ENCODE peak calls at places on chromosomes 2 and 18, in seven cellular contexts. One of them, this sample, is unnamed.

GRCh38 chr18:23529597-23529996 is 26.3 kb downstream of the RMC1 start:
- DNase-seq in neuronal stem cell: no peak
- DNase-seq in transverse colon: no peak
- DNase-seq in mucosa of descending colon: no peak
- DNase-seq in Karpas-422: no peak
- DNase-seq in ascending aorta: no peak
- DNase-seq in CD4-positive, alpha-beta memory T cell: no peak
- DNase-seq in this sample: no peak

GRCh38 chr2:160751021-160751420 is 257.4 kb upstream of the RBMS1 start:
- DNase-seq in ascending aorta: no peak
- DNase-seq in transverse colon: no peak
- DNase-seq in mucosa of descending colon: no peak
- DNase-seq in neuronal stem cell: no peak
- DNase-seq in Karpas-422: no peak
- DNase-seq in CD4-positive, alpha-beta memory T cell: no peak
- DNase-seq in this sample: no peak

GRCh38 chr2:96195410-96196071 is 13.1 kb downstream of the STARD7 start:
- DNase-seq in ascending aorta: no peak
- DNase-seq in transverse colon: peak; percentile 46
- DNase-seq in Karpas-422: no peak
- DNase-seq in mucosa of descending colon: peak; percentile 59
- DNase-seq in neuronal stem cell: no peak
- DNase-seq in CD4-positive, alpha-beta memory T cell: no peak
- DNase-seq in this sample: no peak

GRCh38 chr2:239225456-239225855 is 175.4 kb downstream of the HDAC4 start:
- DNase-seq in neuronal stem cell: no peak
- DNase-seq in transverse colon: no peak
- DNase-seq in ascending aorta: peak; percentile 61
- DNase-seq in Karpas-422: no peak
- DNase-seq in CD4-positive, alpha-beta memory T cell: no peak
- DNase-seq in mucosa of descending colon: no peak
- DNase-seq in this sample: no peak

GRCh38 chr18:35717182-35717581 is 135.6 kb downstream of the GALNT1 start:
- DNase-seq in ascending aorta: no peak
- DNase-seq in transverse colon: no peak
- DNase-seq in Karpas-422: peak; percentile 52
- DNase-seq in CD4-positive, alpha-beta memory T cell: no peak
- DNase-seq in mucosa of descending colon: no peak
- DNase-seq in neuronal stem cell: no peak
- DNase-seq in this sample: no peak

GRCh38 chr2:19503915-19504314 is 145.5 kb upstream of the OSR1 start:
- DNase-seq in Karpas-422: no peak
- DNase-seq in mucosa of descending colon: no peak
- DNase-seq in neuronal stem cell: no peak
- DNase-seq in ascending aorta: no peak
- DNase-seq in CD4-positive, alpha-beta memory T cell: no peak
- DNase-seq in transverse colon: no peak
- DNase-seq in this sample: no peak

GRCh38 chr18:78924301-78925192 is 55.1 kb upstream of the SALL3 start:
- DNase-seq in mucosa of descending colon: no peak
- DNase-seq in Karpas-422: no peak
- DNase-seq in transverse colon: no peak
- DNase-seq in CD4-positive, alpha-beta memory T cell: no peak
- DNase-seq in neuronal stem cell: no peak
- DNase-seq in ascending aorta: no peak
- DNase-seq in this sample: no peak

GRCh38 chr2:40406485-40407289 is 45.2 kb downstream of the SLC8A1 start:
- DNase-seq in ascending aorta: no peak
- DNase-seq in mucosa of descending colon: no peak
- DNase-seq in CD4-positive, alpha-beta memory T cell: no peak
- DNase-seq in neuronal stem cell: no peak
- DNase-seq in Karpas-422: no peak
- DNase-seq in transverse colon: no peak
- DNase-seq in this sample: no peak

GRCh38 chr18:13910986-13911385 is 4.3 kb downstream of the MC2R start:
- DNase-seq in CD4-positive, alpha-beta memory T cell: no peak
- DNase-seq in mucosa of descending colon: no peak
- DNase-seq in transverse colon: no peak
- DNase-seq in Karpas-422: no peak
- DNase-seq in ascending aorta: no peak
- DNase-seq in neuronal stem cell: no peak
- DNase-seq in this sample: no peak

GRCh38 chr18:35088931-35089330 is 47.7 kb downstream of the MAPRE2 start:
- DNase-seq in CD4-positive, alpha-beta memory T cell: no peak
- DNase-seq in neuronal stem cell: no peak
- DNase-seq in transverse colon: no peak
- DNase-seq in mucosa of descending colon: no peak
- DNase-seq in ascending aorta: no peak
- DNase-seq in Karpas-422: no peak
- DNase-seq in this sample: no peak

GRCh38 chr2:219525533-219526232 is 11.4 kb downstream of the ASIC4 start:
- DNase-seq in ascending aorta: no peak
- DNase-seq in Karpas-422: no peak
- DNase-seq in transverse colon: no peak
- DNase-seq in neuronal stem cell: no peak
- DNase-seq in CD4-positive, alpha-beta memory T cell: no peak
- DNase-seq in mucosa of descending colon: no peak
- DNase-seq in this sample: no peak

GRCh38 chr2:187117483-187117882 is 268.5 kb upstream of the ZSWIM2 start:
- DNase-seq in CD4-positive, alpha-beta memory T cell: no peak
- DNase-seq in transverse colon: no peak
- DNase-seq in neuronal stem cell: peak; percentile 38
- DNase-seq in ascending aorta: no peak
- DNase-seq in Karpas-422: no peak
- DNase-seq in mucosa of descending colon: no peak
- DNase-seq in this sample: no peak

GRCh38 chr2:33292063-33292462 is 184.4 kb upstream of the RASGRP3 start:
- DNase-seq in Karpas-422: no peak
- DNase-seq in ascending aorta: no peak
- DNase-seq in neuronal stem cell: no peak
- DNase-seq in CD4-positive, alpha-beta memory T cell: no peak
- DNase-seq in mucosa of descending colon: no peak
- DNase-seq in transverse colon: no peak
- DNase-seq in this sample: no peak

GRCh38 chr2:168678153-168678853 is 124.1 kb upstream of the NOSTRIN start:
- DNase-seq in transverse colon: peak; percentile 75
- DNase-seq in mucosa of descending colon: peak; percentile 79
- DNase-seq in CD4-positive, alpha-beta memory T cell: no peak
- DNase-seq in Karpas-422: no peak
- DNase-seq in neuronal stem cell: no peak
- DNase-seq in ascending aorta: no peak
- DNase-seq in this sample: no peak

GRCh38 chr2:209960676-209961630 is 41.5 kb upstream of the RPE start:
- DNase-seq in Karpas-422: peak; percentile 84
- DNase-seq in mucosa of descending colon: peak; percentile 68
- DNase-seq in ascending aorta: peak; percentile 64
- DNase-seq in CD4-positive, alpha-beta memory T cell: peak; percentile 13
- DNase-seq in transverse colon: peak; percentile 32
- DNase-seq in neuronal stem cell: peak; percentile 81
- DNase-seq in this sample: peak; percentile 39

DNA sequence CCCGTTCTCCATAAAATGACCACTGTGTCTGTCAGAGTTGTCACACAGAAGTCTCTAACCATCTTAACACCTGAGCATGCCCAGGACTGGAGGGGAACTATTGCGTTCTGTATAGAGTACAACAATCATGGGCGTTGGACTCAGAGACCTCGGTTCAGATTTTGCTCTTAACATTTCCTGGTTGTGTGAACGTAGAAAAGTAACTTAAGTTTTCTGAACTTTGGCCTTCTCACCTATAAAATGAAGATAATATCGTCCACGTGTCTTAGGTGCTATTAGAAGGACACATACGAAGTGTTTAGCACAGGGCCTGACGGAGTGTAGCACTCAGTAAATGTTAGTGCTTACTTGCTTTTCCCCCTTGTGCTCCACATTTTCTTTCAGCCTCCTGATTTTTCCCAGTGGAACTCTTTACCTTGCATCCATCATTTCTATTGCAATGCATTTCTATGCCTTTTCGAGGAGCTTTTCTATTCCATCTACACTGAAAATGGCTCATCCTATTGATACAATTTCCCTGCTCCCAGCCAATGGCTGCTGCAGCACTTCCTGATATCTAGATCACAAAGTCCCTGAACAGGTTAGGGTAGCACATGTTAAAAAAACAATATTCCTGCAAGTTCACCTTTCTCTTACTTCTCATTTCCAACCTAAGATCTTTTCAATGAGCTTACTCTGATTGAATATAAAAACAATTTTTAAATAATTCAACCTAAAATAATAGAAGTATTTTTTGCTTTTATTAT is 22.7 kb downstream of the DPP10 start:
- DNase-seq in CD4-positive, alpha-beta memory T cell: no peak
- DNase-seq in ascending aorta: no peak
- DNase-seq in Karpas-422: no peak
- DNase-seq in transverse colon: peak; percentile 16
- DNase-seq in neuronal stem cell: no peak
- DNase-seq in mucosa of descending colon: peak; percentile 19
- DNase-seq in this sample: no peak
- H3K4me3 ChIP-seq in CD4-positive, alpha-beta memory T cell: no peak overlapping the region
- H3K4me3 ChIP-seq in ascending aorta: no peak overlapping the region
- H3K4me3 ChIP-seq in Karpas-422: no peak overlapping the region
- H3K4me3 ChIP-seq in transverse colon: no peak overlapping the region
- H3K4me3 ChIP-seq in neuronal stem cell: no peak overlapping the region
- H3K4me3 ChIP-seq in mucosa of descending colon: no peak overlapping the region
- H3K4me3 ChIP-seq in this sample: no peak overlapping the region

GRCh38 chr2:45974762-45975408 is 322.3 kb upstream of the EPAS1 start:
- DNase-seq in neuronal stem cell: no peak
- DNase-seq in mucosa of descending colon: no peak
- DNase-seq in transverse colon: no peak
- DNase-seq in CD4-positive, alpha-beta memory T cell: no peak
- DNase-seq in ascending aorta: no peak
- DNase-seq in Karpas-422: no peak
- DNase-seq in this sample: no peak

GRCh38 chr2:45968946-45969584 is 317.6 kb downstream of the PRKCE start:
- DNase-seq in Karpas-422: no peak
- DNase-seq in mucosa of descending colon: no peak
- DNase-seq in ascending aorta: no peak
- DNase-seq in CD4-positive, alpha-beta memory T cell: no peak
- DNase-seq in transverse colon: no peak
- DNase-seq in neuronal stem cell: no peak
- DNase-seq in this sample: no peak

GRCh38 chr2:45974056-45974455 is 322.6 kb downstream of the PRKCE start:
- DNase-seq in ascending aorta: no peak
- DNase-seq in Karpas-422: no peak
- DNase-seq in transverse colon: no peak
- DNase-seq in neuronal stem cell: no peak
- DNase-seq in CD4-positive, alpha-beta memory T cell: no peak
- DNase-seq in mucosa of descending colon: no peak
- DNase-seq in this sample: no peak

GRCh38 chr2:45975752-45976517 is 321.3 kb upstream of the EPAS1 start:
- DNase-seq in Karpas-422: no peak
- DNase-seq in mucosa of descending colon: no peak
- DNase-seq in ascending aorta: no peak
- DNase-seq in transverse colon: no peak
- DNase-seq in CD4-positive, alpha-beta memory T cell: no peak
- DNase-seq in neuronal stem cell: no peak
- DNase-seq in this sample: no peak

DNA sequence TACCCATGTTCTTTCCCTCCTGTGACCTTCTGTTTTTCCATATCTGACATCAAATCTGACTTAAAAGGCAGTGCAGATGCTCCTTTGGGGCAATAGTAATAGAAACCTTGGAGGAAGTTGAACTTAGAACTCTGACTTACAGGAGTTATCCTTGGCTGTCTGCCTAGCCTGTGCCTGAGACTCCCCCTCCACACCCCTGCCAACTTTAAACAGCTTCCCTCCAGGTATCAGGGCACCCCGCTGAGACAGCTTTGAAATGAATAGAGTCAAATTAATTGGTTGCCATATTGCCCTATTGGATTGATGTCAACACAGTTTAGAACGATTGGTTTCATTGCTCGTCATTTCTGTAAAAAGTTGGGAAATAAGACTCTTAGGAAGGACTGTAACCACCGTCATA is 322.0 kb downstream of the PRKCE start:
- DNase-seq in ascending aorta: no peak
- DNase-seq in Karpas-422: no peak
- DNase-seq in mucosa of descending colon: peak; percentile 64
- DNase-seq in CD4-positive, alpha-beta memory T cell: no peak
- DNase-seq in neuronal stem cell: no peak
- DNase-seq in transverse colon: no peak
- DNase-seq in this sample: no peak
- H3K4me3 ChIP-seq in ascending aorta: no peak overlapping the region
- H3K4me3 ChIP-seq in Karpas-422: no peak overlapping the region
- H3K4me3 ChIP-seq in mucosa of descending colon: no peak overlapping the region
- H3K4me3 ChIP-seq in CD4-positive, alpha-beta memory T cell: no peak overlapping the region
- H3K4me3 ChIP-seq in neuronal stem cell: no peak overlapping the region
- H3K4me3 ChIP-seq in transverse colon: no peak overlapping the region
- H3K4me3 ChIP-seq in this sample: no peak overlapping the region

DNA sequence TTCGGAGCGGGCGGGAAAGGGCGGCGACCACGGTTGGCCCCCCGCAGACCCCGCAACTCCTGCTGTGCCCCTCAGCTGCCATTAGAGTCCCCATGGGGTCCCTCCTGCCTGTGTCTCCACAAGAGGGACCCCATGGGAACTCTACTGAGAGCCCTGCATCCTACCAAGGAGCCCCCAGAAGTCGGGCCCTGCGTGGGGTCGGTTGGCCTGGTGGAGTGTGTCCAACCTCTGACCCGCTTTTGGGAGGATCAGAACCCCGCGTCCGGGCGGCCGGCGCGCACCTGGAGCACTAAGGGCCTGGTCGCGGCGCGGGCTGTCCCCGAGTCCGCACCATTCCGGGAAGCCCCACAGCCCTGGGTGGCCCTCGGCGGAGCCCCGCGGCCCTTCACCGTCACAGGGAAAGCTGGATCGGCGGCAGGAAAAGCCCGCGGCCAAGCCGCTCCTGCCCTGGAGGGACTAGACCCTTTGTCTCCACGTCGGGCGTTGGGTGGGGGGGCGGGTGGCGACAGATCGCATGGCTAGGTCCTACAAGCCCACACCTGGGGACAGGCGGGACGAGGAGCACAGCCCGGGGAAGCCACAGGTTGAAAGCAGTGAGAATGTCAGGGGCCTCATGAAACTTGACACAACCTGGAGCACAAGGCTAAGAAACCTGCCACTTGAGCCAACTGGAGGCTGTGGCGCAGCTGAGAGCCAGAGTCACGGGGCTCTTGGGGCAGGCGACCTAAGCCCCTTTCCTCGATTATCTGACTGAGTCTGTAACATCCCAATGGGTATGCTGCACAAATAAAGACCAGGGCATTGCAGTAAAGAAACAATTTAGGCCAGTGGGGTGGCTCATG is 11.2 kb upstream of the CXXC1 start:
- DNase-seq in ascending aorta: no peak
- DNase-seq in Karpas-422: no peak
- DNase-seq in CD4-positive, alpha-beta memory T cell: no peak
- DNase-seq in mucosa of descending colon: no peak
- DNase-seq in neuronal stem cell: no peak
- DNase-seq in transverse colon: no peak
- DNase-seq in this sample: no peak
- H3K4me3 ChIP-seq in ascending aorta: peak overlapping the region; percentile 58
- H3K4me3 ChIP-seq in Karpas-422: peak overlapping the region; percentile 63
- H3K4me3 ChIP-seq in CD4-positive, alpha-beta memory T cell: peak overlapping the region; percentile 36
- H3K4me3 ChIP-seq in mucosa of descending colon: no peak overlapping the region
- H3K4me3 ChIP-seq in neuronal stem cell: no peak overlapping the region
- H3K4me3 ChIP-seq in transverse colon: no peak overlapping the region
- H3K4me3 ChIP-seq in this sample: no peak overlapping the region

DNA sequence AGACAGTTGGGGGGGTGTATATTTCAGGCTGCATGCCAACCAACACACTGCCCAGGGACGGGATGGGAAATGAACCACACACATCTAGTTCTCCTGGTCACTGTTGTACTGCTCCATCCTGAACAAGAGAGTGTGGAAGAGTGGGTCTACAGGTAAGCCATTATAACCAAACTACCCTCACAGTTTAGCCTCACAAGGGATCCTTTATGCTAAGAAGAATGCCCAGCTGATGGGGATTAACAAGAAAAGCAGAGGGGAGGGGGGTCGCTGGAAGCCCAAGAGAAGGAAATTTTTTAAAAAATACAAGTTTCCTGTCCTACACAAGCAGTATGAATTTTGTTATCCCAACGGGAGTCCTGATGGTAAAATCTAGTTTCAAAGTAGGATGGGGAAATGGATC is 16.1 kb downstream of the SPRED2 start:
- DNase-seq in neuronal stem cell: no peak
- DNase-seq in CD4-positive, alpha-beta memory T cell: no peak
- DNase-seq in transverse colon: no peak
- DNase-seq in mucosa of descending colon: no peak
- DNase-seq in ascending aorta: no peak
- DNase-seq in Karpas-422: no peak
- DNase-seq in this sample: no peak
- H3K4me3 ChIP-seq in neuronal stem cell: no peak overlapping the region
- H3K4me3 ChIP-seq in CD4-positive, alpha-beta memory T cell: no peak overlapping the region
- H3K4me3 ChIP-seq in transverse colon: no peak overlapping the region
- H3K4me3 ChIP-seq in mucosa of descending colon: no peak overlapping the region
- H3K4me3 ChIP-seq in ascending aorta: no peak overlapping the region
- H3K4me3 ChIP-seq in Karpas-422: no peak overlapping the region
- H3K4me3 ChIP-seq in this sample: peak overlapping the region; percentile 36